ENCODE peak calls at places on chromosomes 2 and 18, in ten cellular contexts. H, G, B, U, L, X, I, A, N and Y are unnamed samples.

GRCh38 chr2:120245520-120245835 is 7.2 kb upstream of the RALB start:
- DNase-seq in H (no peak), G (no peak), B (no peak), U (no peak), L (no peak), X (peak), I (no peak), A (peak), N (peak), Y (peak)

GRCh38 chr2:102724016-102724490 is 37.8 kb upstream of the TMEM182 start:
- DNase-seq in H (no peak), G (no peak), B (no peak), U (no peak), L (no peak), X (no peak), I (no peak), A (no peak), N (no peak), Y (no peak)

GRCh38 chr2:182404102-182404501 is 22.7 kb downstream of the PDE1A start:
- DNase-seq in H (peak), G (no peak), B (peak), U (no peak), L (no peak), X (no peak), I (no peak), A (no peak), N (no peak), Y (no peak)

GRCh38 chr2:196046123-196046917 is 22.3 kb downstream of the DNAH7 start:
- DNase-seq in H (peak), G (no peak), B (peak), U (peak), L (no peak), X (no peak), I (no peak), A (no peak), N (no peak), Y (no peak)

GRCh38 chr2:217732995-217733394 is 269.8 kb downstream of the TNS1 start:
- DNase-seq in H (peak), G (no peak), B (peak), U (no peak), L (no peak), X (no peak), I (no peak), A (no peak), N (no peak), Y (no peak)

GRCh38 chr18:77015176-77015575 is 117.4 kb downstream of the MBP start:
- DNase-seq in H (no peak), G (no peak), B (no peak), U (no peak), L (no peak), X (no peak), I (no peak), A (no peak), N (no peak), Y (no peak)

GRCh38 chr2:17747684-17748452 is 5.7 kb downstream of the SMC6 start:
- DNase-seq in H (peak), G (no peak), B (no peak), U (no peak), L (no peak), X (no peak), I (no peak), A (no peak), N (no peak), Y (no peak)

GRCh38 chr2:120661551-120661950 is 74.1 kb upstream of the GLI2 start:
- DNase-seq in H (peak), G (peak), B (no peak), U (no peak), L (no peak), X (no peak), I (no peak), A (peak), N (no peak), Y (no peak)

GRCh38 chr2:96881349-96882195 is 11.7 kb upstream of the SEMA4C start:
- DNase-seq in H (no peak), G (no peak), B (no peak), U (no peak), L (no peak), X (no peak), I (no peak), A (no peak), N (no peak), Y (no peak)

GRCh38 chr2:63861220-63861822 is 19.6 kb downstream of the UGP2 start:
- DNase-seq in H (no peak), G (no peak), B (peak), U (peak), L (peak), X (no peak), I (no peak), A (peak), N (peak), Y (no peak)
- TF ChIP-seq CTCF in H (peak), G (peak), B (peak), U (peak), L (peak), X (peak), I (peak), A (peak), N (peak), Y (peak)

GRCh38 chr18:8625693-8626092 is 16.5 kb downstream of the RAB12 start:
- DNase-seq in H (no peak), G (no peak), B (no peak), U (no peak), L (no peak), X (peak), I (no peak), A (no peak), N (no peak), Y (no peak)

GRCh38 chr18:8627540-8627939 is 18.3 kb downstream of the RAB12 start:
- DNase-seq in H (no peak), G (no peak), B (no peak), U (no peak), L (no peak), X (no peak), I (no peak), A (no peak), N (no peak), Y (no peak)

GRCh38 chr18:8629602-8630001 is 20.4 kb downstream of the RAB12 start:
- DNase-seq in H (no peak), G (no peak), B (no peak), U (no peak), L (no peak), X (no peak), I (no peak), A (no peak), N (no peak), Y (no peak)

GRCh38 chr18:8626414-8627106 is 17.3 kb downstream of the RAB12 start:
- DNase-seq in H (no peak), G (no peak), B (no peak), U (no peak), L (no peak), X (no peak), I (no peak), A (no peak), N (no peak), Y (no peak)

DNA sequence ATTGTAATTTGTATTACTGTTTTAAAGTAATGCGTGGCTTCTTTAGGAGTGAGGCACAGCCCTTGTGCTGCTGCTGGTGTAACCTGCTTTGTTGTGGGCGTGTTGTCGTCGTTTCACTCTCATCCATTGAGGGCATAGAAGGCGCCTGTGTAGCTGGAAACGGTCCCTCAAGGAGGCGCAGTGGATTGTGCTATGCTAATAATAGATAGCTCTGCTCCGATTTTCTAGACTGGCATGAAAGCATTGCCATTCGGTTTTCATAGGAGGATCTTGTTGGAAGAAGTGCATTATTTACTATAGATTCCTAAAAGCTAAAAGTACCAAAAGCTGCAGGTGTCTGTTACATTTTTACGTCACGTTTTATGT is 17.9 kb downstream of the RAB12 start:
- DNase-seq in H (no peak), G (no peak), B (no peak), U (no peak), L (no peak), X (no peak), I (no peak), A (no peak), N (no peak), Y (no peak)
- TF ChIP-seq CTCF in H (no peak), G (no peak), B (no peak), U (no peak), L (no peak), X (no peak), I (no peak), A (no peak), N (no peak), Y (no peak)

GRCh38 chr2:19158899-19159298 is 199.5 kb downstream of the OSR1 start:
- DNase-seq in H (no peak), G (no peak), B (no peak), U (no peak), L (no peak), X (no peak), I (no peak), A (no peak), N (no peak), Y (no peak)

GRCh38 chr2:19158211-19158610 is 200.2 kb downstream of the OSR1 start:
- DNase-seq in H (no peak), G (no peak), B (no peak), U (no peak), L (no peak), X (no peak), I (no peak), A (no peak), N (no peak), Y (no peak)
- TF ChIP-seq CTCF in H (no peak), G (no peak), B (no peak), U (no peak), L (no peak), X (no peak), I (no peak), A (no peak), N (no peak), Y (peak)

GRCh38 chr2:133315280-133315679 is 253.0 kb downstream of the NCKAP5 start:
- DNase-seq in H (no peak), G (no peak), B (no peak), U (no peak), L (no peak), X (no peak), I (no peak), A (no peak), N (no peak), Y (no peak)

GRCh38 chr2:133312335-133312734 is 255.9 kb downstream of the NCKAP5 start:
- DNase-seq in H (no peak), G (no peak), B (no peak), U (no peak), L (no peak), X (no peak), I (no peak), A (no peak), N (no peak), Y (no peak)

GRCh38 chr2:133322909-133323308 is 245.4 kb downstream of the NCKAP5 start:
- DNase-seq in H (no peak), G (no peak), B (no peak), U (no peak), L (no peak), X (no peak), I (no peak), A (no peak), N (no peak), Y (no peak)

GRCh38 chr2:133314761-133315160 is 253.5 kb downstream of the NCKAP5 start:
- DNase-seq in H (no peak), G (no peak), B (no peak), U (no peak), L (no peak), X (no peak), I (no peak), A (no peak), N (no peak), Y (no peak)

GRCh38 chr2:133317161-133317560 is 251.1 kb downstream of the NCKAP5 start:
- DNase-seq in H (no peak), G (no peak), B (no peak), U (no peak), L (no peak), X (no peak), I (no peak), A (no peak), N (no peak), Y (no peak)
- TF ChIP-seq CTCF in H (no peak), G (no peak), B (no peak), U (no peak), L (no peak), X (no peak), I (no peak), A (no peak), N (no peak), Y (no peak)

DNA sequence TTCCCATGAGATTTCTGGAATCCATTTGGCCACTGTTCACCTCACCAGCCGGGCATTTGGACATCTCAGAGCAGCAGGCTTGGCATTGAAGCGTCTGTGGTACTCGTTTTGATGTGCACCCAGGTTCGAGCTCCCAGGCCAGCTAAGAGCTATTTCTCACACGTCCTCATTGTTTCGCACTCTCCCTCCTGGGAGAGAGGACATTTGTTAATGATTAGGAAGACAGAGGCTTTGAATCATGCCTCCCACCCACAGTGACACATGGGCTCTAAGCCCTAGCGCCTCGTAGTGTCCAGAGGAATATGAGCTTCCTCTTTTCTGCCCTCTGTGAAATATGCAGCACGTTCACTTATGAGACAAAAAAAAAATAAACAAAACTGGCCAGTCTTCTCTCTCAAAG is 361.8 kb downstream of the RND3 start:
- DNase-seq in H (peak), G (no peak), B (peak), U (peak), L (no peak), X (no peak), I (no peak), A (no peak), N (no peak), Y (no peak)
- TF ChIP-seq CTCF in H (peak), G (no peak), B (peak), U (peak), L (no peak), X (no peak), I (no peak), A (no peak), N (no peak), Y (no peak)